ENCODE peak calls at places on chromosome 10, in ten cellular contexts. Z is smooth muscle cell of the brain vasculature; K is endothelial cell; L is dermis blood vessel endothelial cell; E is HEK293T; X is epithelial cell of proximal tubule; I is ascending aorta; H is myocyte; T is stimulated activated CD4-positive, alpha-beta T cell treated with anti-CD3 and anti-CD28 coated beads, Interleukin-15, amount 100 ng/mL, for 48 hours; Q is T-helper 2 cell. M is an unnamed sample.

GRCh38 chr10:90276894-90277447 is 575.6 kb downstream of the KIF20B start:
- DNase-seq in Z (no peak), K (no peak), L (no peak), E (no peak), X (no peak), I (no peak), H (peak), T (no peak), Q (no peak), M (no peak)

GRCh38 chr10:1228463-1228975 is 172.3 kb downstream of the WDR37 start:
- DNase-seq in Z (no peak), K (no peak), L (no peak), E (no peak), X (no peak), I (no peak), H (no peak), T (no peak), Q (no peak), M (no peak)

GRCh38 chr10:78754269-78755074 is 314.3 kb upstream of the ZMIZ1 start:
- DNase-seq in Z (no peak), K (no peak), L (peak), E (no peak), X (no peak), I (no peak), H (peak), T (no peak), Q (no peak), M (no peak)

GRCh38 chr10:25061711-25062455 is 45.5 kb downstream of the THNSL1 start:
- DNase-seq in Z (no peak), K (no peak), L (no peak), E (no peak), X (no peak), I (no peak), H (no peak), T (no peak), Q (no peak), M (peak)

GRCh38 chr10:47288236-47288635 is 11.8 kb upstream of the GDF10 start:
- DNase-seq in Z (no peak), K (no peak), L (no peak), E (no peak), X (no peak), I (peak), H (no peak), T (no peak), Q (no peak), M (no peak)

GRCh38 chr10:6470894-6471618 is 109.0 kb downstream of the PRKCQ start:
- DNase-seq in Z (no peak), K (no peak), L (no peak), E (no peak), X (no peak), I (no peak), H (no peak), T (no peak), Q (no peak), M (no peak)

GRCh38 chr10:93299606-93300353 is 182.4 kb downstream of the MYOF start:
- DNase-seq in Z (no peak), K (no peak), L (no peak), E (no peak), X (no peak), I (no peak), H (no peak), T (no peak), Q (no peak), M (no peak)

GRCh38 chr10:60942604-60943269 is 1.2 kb downstream of the RHOBTB1 start:
- DNase-seq in Z (no peak), K (no peak), L (peak), E (no peak), X (no peak), I (peak), H (peak), T (no peak), Q (no peak), M (peak)

GRCh38 chr10:96651998-96652431 is 65.2 kb upstream of the TM9SF3 start:
- DNase-seq in Z (no peak), K (no peak), L (no peak), E (no peak), X (no peak), I (no peak), H (no peak), T (peak), Q (no peak), M (no peak)

GRCh38 chr10:84423729-84424128 is 95.3 kb downstream of the CCSER2 start:
- DNase-seq in Z (no peak), K (no peak), L (no peak), E (no peak), X (no peak), I (no peak), H (peak), T (no peak), Q (no peak), M (peak)

GRCh38 chr10:84654671-84655070 is 326.3 kb downstream of the CCSER2 start:
- DNase-seq in Z (no peak), K (no peak), L (no peak), E (no peak), X (no peak), I (no peak), H (no peak), T (no peak), Q (no peak), M (peak)

GRCh38 chr10:24912214-24912613 is 40.2 kb downstream of the PRTFDC1 start:
- DNase-seq in Z (no peak), K (no peak), L (peak), E (no peak), X (no peak), I (no peak), H (peak), T (no peak), Q (no peak), M (peak)

M was measured in bronchial epithelial cell.